ENCODE peak calls at places on chromosomes 7 and 10, in four cellular contexts. One of them, this sample, is unnamed.

GRCh38 chr7:128168667-128169210 is 72.3 kb upstream of the LEP start:
- DNase-seq in A549: no peak
- DNase-seq in transverse colon: peak; percentile 15
- DNase-seq in esophagus muscularis mucosa: no peak
- DNase-seq in this sample: peak; percentile 63

GRCh38 chr10:59580257-59580863 is 129.3 kb downstream of the SLC16A9 start:
- DNase-seq in A549: peak; percentile 15
- DNase-seq in transverse colon: no peak
- DNase-seq in esophagus muscularis mucosa: peak; percentile 42
- DNase-seq in this sample: no peak

GRCh38 chr7:45171946-45172345 is 14.4 kb downstream of the RAMP3 start:
- DNase-seq in A549: no peak
- DNase-seq in transverse colon: no peak
- DNase-seq in esophagus muscularis mucosa: no peak
- DNase-seq in this sample: no peak

GRCh38 chr7:31251441-31251840 is 89.1 kb downstream of the NEUROD6 start:
- DNase-seq in A549: no peak
- DNase-seq in transverse colon: no peak
- DNase-seq in esophagus muscularis mucosa: no peak
- DNase-seq in this sample: no peak

GRCh38 chr10:82982110-82982608 is 1107.2 kb downstream of the NRG3 start:
- DNase-seq in A549: no peak
- DNase-seq in transverse colon: no peak
- DNase-seq in esophagus muscularis mucosa: no peak
- DNase-seq in this sample: no peak

GRCh38 chr10:52215745-52216361 is 98.2 kb upstream of the DKK1 start:
- DNase-seq in A549: peak; percentile 24
- DNase-seq in transverse colon: peak; percentile 48
- DNase-seq in esophagus muscularis mucosa: no peak
- DNase-seq in this sample: peak; percentile 60

GRCh38 chr7:1425292-1426136 is 33.8 kb downstream of the MICALL2 start:
- DNase-seq in A549: peak; percentile 64
- DNase-seq in transverse colon: no peak
- DNase-seq in esophagus muscularis mucosa: no peak
- DNase-seq in this sample: no peak

GRCh38 chr10:48444861-48445841 is 138.7 kb downstream of the MAPK8 start:
- DNase-seq in A549: no peak
- DNase-seq in transverse colon: no peak
- DNase-seq in esophagus muscularis mucosa: peak; percentile 78
- DNase-seq in this sample: no peak

GRCh38 chr10:48574322-48574796 is 30.5 kb downstream of the ARHGAP22 start:
- DNase-seq in A549: no peak
- DNase-seq in transverse colon: no peak
- DNase-seq in esophagus muscularis mucosa: no peak
- DNase-seq in this sample: no peak

GRCh38 chr10:105138287-105138854 is 497.3 kb downstream of the SORCS3 start:
- DNase-seq in A549: no peak
- DNase-seq in transverse colon: no peak
- DNase-seq in esophagus muscularis mucosa: no peak
- DNase-seq in this sample: no peak

GRCh38 chr10:107206856-107207255 is 42.4 kb upstream of the SORCS1 start:
- DNase-seq in A549: no peak
- DNase-seq in transverse colon: no peak
- DNase-seq in esophagus muscularis mucosa: no peak
- DNase-seq in this sample: no peak

DNA sequence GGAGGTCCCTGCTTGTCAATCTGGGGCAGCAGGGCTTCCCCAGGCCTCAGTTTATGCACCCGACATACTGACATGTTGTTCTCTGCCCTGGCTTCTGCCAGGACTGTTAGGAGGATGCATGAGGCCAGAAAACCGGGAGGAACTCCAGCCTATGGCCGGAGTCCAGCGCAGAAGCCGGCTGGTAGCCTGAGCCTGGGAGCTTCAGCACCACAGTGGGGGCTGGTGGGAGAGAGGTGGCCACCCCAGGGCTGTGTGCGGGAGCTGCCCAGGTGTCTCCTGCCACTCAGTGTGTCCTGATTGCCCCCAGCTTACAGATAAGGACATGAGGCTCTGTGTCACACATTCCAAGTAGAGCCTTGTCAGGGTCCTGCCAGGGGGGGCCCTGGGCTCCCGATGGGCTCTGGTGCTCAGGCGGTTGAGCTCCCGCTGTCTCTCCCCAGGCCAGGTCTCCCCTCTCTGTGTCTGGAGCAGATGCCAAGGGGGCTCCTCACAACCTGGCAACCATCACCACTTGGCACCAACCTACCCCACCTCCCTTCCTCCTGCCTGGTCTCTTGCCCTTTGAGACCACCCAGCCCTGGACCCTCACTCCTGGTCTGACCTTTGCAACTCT is 32.3 kb downstream of the PPIF start:
- DNase-seq in A549: no peak
- DNase-seq in transverse colon: peak; percentile 20
- DNase-seq in esophagus muscularis mucosa: peak; percentile 90
- DNase-seq in this sample: peak; percentile 54
- TF ChIP-seq POLR2A in A549: no peak
- TF ChIP-seq POLR2A in transverse colon: no peak
- TF ChIP-seq POLR2A in esophagus muscularis mucosa: no peak
- TF ChIP-seq POLR2A in this sample: no peak

GRCh38 chr7:130493275-130493868 is 1.5 kb downstream of the MEST start:
- DNase-seq in A549: no peak
- DNase-seq in transverse colon: no peak
- DNase-seq in esophagus muscularis mucosa: peak; percentile 60
- DNase-seq in this sample: peak; percentile 30
- H3K4me3 ChIP-seq in A549: no peak overlapping the region
- H3K4me3 ChIP-seq in transverse colon: peak overlapping the region; percentile 36
- H3K4me3 ChIP-seq in esophagus muscularis mucosa: peak overlapping the region; percentile 37
- H3K4me3 ChIP-seq in this sample: peak overlapping the region; percentile 38

GRCh38 chr7:105531797-105532671 is at the start of gene RINT1:
- DNase-seq in A549: peak; percentile 84
- DNase-seq in transverse colon: peak; percentile 94
- DNase-seq in esophagus muscularis mucosa: peak; percentile 95
- DNase-seq in this sample: peak; percentile 88
- TF ChIP-seq EP300 in A549: no peak
- TF ChIP-seq EP300 in transverse colon: no peak
- TF ChIP-seq EP300 in esophagus muscularis mucosa: no peak
- TF ChIP-seq EP300 in this sample: no peak

DNA sequence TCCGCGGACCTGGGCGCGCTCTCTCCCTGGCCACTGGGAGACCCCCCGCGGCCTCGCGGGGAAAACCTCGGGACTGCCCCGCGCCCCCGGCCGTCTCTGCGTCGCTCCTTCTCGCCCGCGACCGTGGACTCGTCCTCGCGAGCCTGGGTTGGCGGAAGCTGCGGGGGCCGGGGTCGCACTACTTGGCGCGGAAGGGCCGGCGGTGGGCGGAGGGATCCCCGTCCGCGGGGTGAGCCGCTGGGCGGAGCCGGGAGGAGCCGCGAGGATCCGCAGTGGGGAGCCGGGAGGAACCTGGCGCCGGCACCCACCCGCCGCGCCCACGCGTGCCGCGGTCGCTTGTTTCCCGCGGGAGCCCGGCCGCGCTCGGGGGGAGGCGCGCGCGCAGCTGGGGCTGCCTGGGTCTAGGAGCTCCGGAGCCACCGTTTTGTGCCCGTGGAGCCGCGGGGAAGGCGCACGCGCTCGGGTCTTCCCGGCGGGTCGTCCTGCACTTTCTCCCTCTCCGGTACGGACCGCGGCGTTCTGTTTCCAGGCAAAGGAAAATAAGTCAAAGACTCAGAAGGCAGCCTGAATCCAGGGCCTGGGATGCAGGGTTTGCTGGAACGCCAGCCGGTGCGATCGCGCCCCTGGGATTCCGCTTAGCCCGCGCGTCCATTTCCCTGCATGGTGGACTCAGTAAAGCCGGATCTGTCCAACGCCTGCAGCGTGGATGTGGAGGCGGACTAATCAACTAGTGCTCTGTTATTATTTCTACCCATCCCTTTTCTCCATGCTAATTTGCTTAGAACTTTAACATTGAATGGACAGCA is 28.7 kb upstream of the KMT2C start:
- DNase-seq in A549: peak; percentile 88
- DNase-seq in transverse colon: peak; percentile 77
- DNase-seq in esophagus muscularis mucosa: peak; percentile 93
- DNase-seq in this sample: peak; percentile 91
- TF ChIP-seq POLR2A in A549: peak; percentile 61
- TF ChIP-seq POLR2A in transverse colon: peak; percentile 75
- TF ChIP-seq POLR2A in esophagus muscularis mucosa: no peak
- TF ChIP-seq POLR2A in this sample: peak; percentile 9

GRCh38 chr7:55245271-55245723 is 119.8 kb upstream of the LANCL2 start:
- DNase-seq in A549: no peak
- DNase-seq in transverse colon: no peak
- DNase-seq in esophagus muscularis mucosa: peak; percentile 77
- DNase-seq in this sample: no peak
- H3K4me3 ChIP-seq in A549: no peak overlapping the region
- H3K4me3 ChIP-seq in transverse colon: no peak overlapping the region
- H3K4me3 ChIP-seq in esophagus muscularis mucosa: no peak overlapping the region
- H3K4me3 ChIP-seq in this sample: no peak overlapping the region